ENCODE peak calls at places on chromosomes 6 and 20, in eight cellular contexts. O is transverse colon, X is AG09309, L is fibroblast of lung, Y is AG09319, S is GM06990, D is ascending aorta, H is fibroblast of pulmonary artery. K is an unnamed sample.
A peak's percentile ranks its signal among the peaks of the same experiment; 100 is the strongest.

GRCh38 chr6:121285041-121285440 is 49.2 kb downstream of the TBC1D32 start:
- DNase-seq in O (no peak), X (peak; percentile 58), L (peak; percentile 90), Y (no peak), S (no peak), D (no peak), H (peak; percentile 62), K (no peak)

GRCh38 chr6:139824864-139825263 is 450.4 kb upstream of the CITED2 start:
- DNase-seq in O (no peak), X (no peak), L (no peak), Y (no peak), S (no peak), D (no peak), H (no peak), K (no peak)

GRCh38 chr6:14732845-14733757 is 512.8 kb upstream of the JARID2 start:
- DNase-seq in O (no peak), X (no peak), L (peak; percentile 90), Y (no peak), S (no peak), D (no peak), H (peak; percentile 38), K (no peak)

GRCh38 chr6:167034056-167034455 is 34.9 kb downstream of the CEP43 start:
- DNase-seq in O (no peak), X (no peak), L (no peak), Y (no peak), S (no peak), D (no peak), H (no peak), K (no peak)

GRCh38 chr6:16278048-16278724 is 39.8 kb downstream of the GMPR start:
- DNase-seq in O (no peak), X (no peak), L (peak; percentile 36), Y (no peak), S (no peak), D (no peak), H (no peak), K (no peak)

GRCh38 chr6:68729377-68729903 is 94.4 kb downstream of the ADGRB3 start:
- DNase-seq in O (no peak), X (no peak), L (no peak), Y (no peak), S (no peak), D (no peak), H (no peak), K (no peak)

GRCh38 chr20:12358655-12359009 is 440.9 kb downstream of the BTBD3 start:
- DNase-seq in O (no peak), X (no peak), L (no peak), Y (no peak), S (no peak), D (no peak), H (no peak), K (no peak)

GRCh38 chr6:7496266-7496875 is 45.1 kb upstream of the DSP start:
- DNase-seq in O (no peak), X (no peak), L (no peak), Y (no peak), S (no peak), D (no peak), H (no peak), K (no peak)

GRCh38 chr6:128204621-128205020 is 303.8 kb upstream of the THEMIS start:
- DNase-seq in O (no peak), X (peak; percentile 46), L (peak; percentile 63), Y (no peak), S (no peak), D (no peak), H (no peak), K (no peak)

GRCh38 chr6:166825553-166826145 is 130.7 kb downstream of the RNASET2 start:
- DNase-seq in O (no peak), X (no peak), L (peak; percentile 53), Y (no peak), S (no peak), D (no peak), H (peak; percentile 26), K (no peak)

GRCh38 chr20:1005452-1006027 is 3.4 kb upstream of the RSPO4 start:
- DNase-seq in O (peak; percentile 43), X (no peak), L (peak; percentile 15), Y (no peak), S (no peak), D (no peak), H (peak; percentile 26), K (peak; percentile 55)

GRCh38 chr20:61810709-61811565 is 254.7 kb downstream of the TAF4 start:
- DNase-seq in O (no peak), X (no peak), L (no peak), Y (no peak), S (no peak), D (no peak), H (no peak), K (no peak)

GRCh38 chr20:24737212-24737850 is 211.7 kb upstream of the CST7 start:
- DNase-seq in O (no peak), X (no peak), L (no peak), Y (no peak), S (no peak), D (no peak), H (no peak), K (no peak)

GRCh38 chr20:56414842-56415765 is 3.0 kb downstream of the CASS4 start:
- DNase-seq in O (no peak), X (peak; percentile 18), L (peak; percentile 86), Y (peak; percentile 38), S (no peak), D (no peak), H (peak; percentile 82), K (no peak)

GRCh38 chr6:3825331-3825831 is 23.8 kb upstream of the FAM50B start:
- DNase-seq in O (no peak), X (no peak), L (peak; percentile 68), Y (no peak), S (no peak), D (no peak), H (peak; percentile 67), K (no peak)

GRCh38 chr20:37383229-37383989 is 37.5 kb downstream of the SRC start:
- DNase-seq in O (no peak), X (no peak), L (peak; percentile 72), Y (peak; percentile 44), S (peak; percentile 35), D (no peak), H (peak; percentile 39), K (no peak)

GRCh38 chr6:7283676-7284075 is 29.3 kb downstream of the SSR1 start:
- DNase-seq in O (no peak), X (no peak), L (no peak), Y (no peak), S (no peak), D (no peak), H (no peak), K (no peak)

GRCh38 chr6:168433898-168434297 is 7.1 kb upstream of the SMOC2 start:
- DNase-seq in O (no peak), X (no peak), L (no peak), Y (no peak), S (no peak), D (no peak), H (no peak), K (no peak)

GRCh38 chr6:7045746-7046145 is 62.0 kb upstream of the RREB1 start:
- DNase-seq in O (no peak), X (no peak), L (no peak), Y (no peak), S (no peak), D (no peak), H (no peak), K (no peak)

GRCh38 chr6:134060491-134061106 is 8.2 kb upstream of the SLC2A12 start:
- DNase-seq in O (no peak), X (peak; percentile 10), L (peak; percentile 90), Y (no peak), S (no peak), D (no peak), H (peak; percentile 77), K (no peak)

GRCh38 chr6:132190097-132190814 is 211.0 kb downstream of the MOXD1 start:
- DNase-seq in O (no peak), X (peak; percentile 43), L (peak; percentile 78), Y (peak; percentile 40), S (no peak), D (no peak), H (peak; percentile 31), K (peak; percentile 41)

DNA sequence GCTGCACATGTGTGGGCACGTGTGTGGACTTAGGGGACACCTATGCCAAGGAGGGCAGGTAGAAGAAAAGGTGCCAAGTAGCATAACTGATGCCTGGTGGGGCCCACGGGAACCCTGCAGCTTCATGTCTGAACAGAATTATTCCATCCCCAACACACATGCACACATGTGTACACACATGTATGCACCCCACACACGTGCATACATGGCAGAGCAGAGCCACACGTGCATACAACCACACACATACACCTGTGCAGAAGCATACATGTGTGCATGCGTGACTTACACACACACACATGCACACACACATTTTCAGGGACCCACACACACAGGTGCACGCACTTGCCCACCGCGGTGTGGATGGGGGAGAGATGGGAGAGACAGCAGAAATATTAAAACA is 51.7 kb upstream of the CHRNA4 start:
- DNase-seq in O (no peak), X (no peak), L (no peak), Y (no peak), S (no peak), D (no peak), H (no peak), K (no peak)
- TF ChIP-seq CTCF in O (no peak), X (no peak), L (no peak), Y (no peak), S (no peak), D (no peak), H (no peak), K (no peak)

GRCh38 chr20:20369353-20370086 is 1.6 kb downstream of the INSM1 start:
- DNase-seq in O (peak; percentile 36), X (no peak), L (no peak), Y (no peak), S (peak; percentile 67), D (no peak), H (no peak), K (peak; percentile 51)
- TF ChIP-seq CTCF in O (no peak), X (no peak), L (no peak), Y (no peak), S (peak; percentile 37), D (no peak), H (no peak), K (no peak)

DNA sequence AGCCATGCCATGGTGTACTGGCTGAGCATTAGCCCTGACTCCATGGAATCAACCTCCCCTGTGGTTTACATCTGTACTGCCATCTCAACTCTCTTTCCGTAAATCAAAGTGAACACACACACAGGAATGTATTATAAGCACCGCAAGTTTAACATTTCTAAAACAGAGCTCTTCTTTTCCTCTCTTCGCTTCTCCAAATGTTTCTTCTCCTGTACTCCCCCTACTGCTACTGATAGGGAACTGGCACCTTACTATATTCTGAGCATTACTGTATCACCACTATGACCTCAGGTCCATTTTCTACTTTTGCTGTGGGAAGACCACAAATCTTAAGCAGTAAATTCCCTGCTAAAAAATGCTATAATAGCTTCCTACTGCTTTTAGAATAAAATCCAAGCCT is 101.2 kb downstream of the NUS1 start:
- DNase-seq in O (no peak), X (peak; percentile 34), L (peak; percentile 16), Y (no peak), S (no peak), D (no peak), H (no peak), K (no peak)
- TF ChIP-seq CTCF in O (no peak), X (peak; percentile 51), L (no peak), Y (no peak), S (peak; percentile 53), D (no peak), H (peak; percentile 17), K (peak; percentile 38)

DNA sequence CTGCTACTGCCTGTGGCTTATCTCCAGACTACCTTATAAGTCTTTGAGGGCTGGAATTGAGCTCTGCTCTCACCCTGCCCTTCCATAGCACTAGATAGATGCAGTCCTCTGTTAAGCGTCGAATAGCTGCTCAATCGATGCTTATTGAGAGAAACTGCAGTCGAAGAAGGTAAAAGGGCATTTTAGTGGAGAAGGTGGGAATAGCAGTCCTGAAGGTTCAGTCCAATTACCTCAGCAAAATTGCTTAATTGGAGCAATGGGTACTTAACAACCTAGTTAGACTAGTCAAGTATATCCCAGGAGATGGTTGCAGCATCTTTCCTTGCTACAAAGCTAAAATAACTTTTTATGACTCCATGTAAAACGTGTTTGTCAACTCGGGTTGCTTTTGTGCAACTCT is 66.8 kb upstream of the NT5E start:
- DNase-seq in O (no peak), X (no peak), L (no peak), Y (no peak), S (no peak), D (no peak), H (no peak), K (no peak)
- TF ChIP-seq CTCF in O (no peak), X (no peak), L (no peak), Y (no peak), S (no peak), D (no peak), H (no peak), K (no peak)